ENCODE peak calls at places on chromosomes 11 and 22, in seven cellular contexts. One of them, this sample, is unnamed.

GRCh38 chr11:35583126-35583525 is 35.1 kb upstream of the FJX1 start:
- ATAC-seq in upper lobe of right lung: no peak
- ATAC-seq in activated CD4-positive, alpha-beta T cell treated with anti-CD3 and anti-CD28 coated beads for 36 hours: no peak
- ATAC-seq in activated T-helper 17 cell treated with anti-CD3 and anti-CD28 coated beads, Interleukin-2, amount 50 U/mL, for 72 hours: no peak
- ATAC-seq in stimulated activated naive CD8-positive, alpha-beta T cell treated with anti-CD3 and anti-CD28 coated beads, Interleukin-15, Interleukin-2, amounts not matched to agents 100 U/mL and 50 U/mL, for 24 hours: no peak
- ATAC-seq in PC-3: peak
- ATAC-seq in pancreas: no peak
- ATAC-seq in this sample: no peak

GRCh38 chr11:119365071-119365591 is 16.4 kb downstream of the USP2 start:
- ATAC-seq in activated CD4-positive, alpha-beta T cell treated with anti-CD3 and anti-CD28 coated beads for 36 hours: no peak
- ATAC-seq in upper lobe of right lung: no peak
- ATAC-seq in activated T-helper 17 cell treated with anti-CD3 and anti-CD28 coated beads, Interleukin-2, amount 50 U/mL, for 72 hours: no peak
- ATAC-seq in pancreas: no peak
- ATAC-seq in PC-3: no peak
- ATAC-seq in stimulated activated naive CD8-positive, alpha-beta T cell treated with anti-CD3 and anti-CD28 coated beads, Interleukin-15, Interleukin-2, amounts not matched to agents 100 U/mL and 50 U/mL, for 24 hours: no peak
- ATAC-seq in this sample: no peak

GRCh38 chr22:40076702-40077645 is 82.2 kb downstream of the FAM83F start:
- ATAC-seq in stimulated activated naive CD8-positive, alpha-beta T cell treated with anti-CD3 and anti-CD28 coated beads, Interleukin-15, Interleukin-2, amounts not matched to agents 100 U/mL and 50 U/mL, for 24 hours: peak
- ATAC-seq in activated CD4-positive, alpha-beta T cell treated with anti-CD3 and anti-CD28 coated beads for 36 hours: peak
- ATAC-seq in upper lobe of right lung: peak
- ATAC-seq in activated T-helper 17 cell treated with anti-CD3 and anti-CD28 coated beads, Interleukin-2, amount 50 U/mL, for 72 hours: peak
- ATAC-seq in PC-3: peak
- ATAC-seq in pancreas: no peak
- ATAC-seq in this sample: no peak

GRCh38 chr11:112625816-112626215 is 335.4 kb upstream of the NCAM1 start:
- ATAC-seq in PC-3: no peak
- ATAC-seq in activated T-helper 17 cell treated with anti-CD3 and anti-CD28 coated beads, Interleukin-2, amount 50 U/mL, for 72 hours: no peak
- ATAC-seq in stimulated activated naive CD8-positive, alpha-beta T cell treated with anti-CD3 and anti-CD28 coated beads, Interleukin-15, Interleukin-2, amounts not matched to agents 100 U/mL and 50 U/mL, for 24 hours: no peak
- ATAC-seq in pancreas: no peak
- ATAC-seq in activated CD4-positive, alpha-beta T cell treated with anti-CD3 and anti-CD28 coated beads for 36 hours: no peak
- ATAC-seq in upper lobe of right lung: no peak
- ATAC-seq in this sample: peak

GRCh38 chr11:38594881-38595280 is 1996.8 kb upstream of the RAG2 start:
- ATAC-seq in upper lobe of right lung: no peak
- ATAC-seq in activated CD4-positive, alpha-beta T cell treated with anti-CD3 and anti-CD28 coated beads for 36 hours: no peak
- ATAC-seq in stimulated activated naive CD8-positive, alpha-beta T cell treated with anti-CD3 and anti-CD28 coated beads, Interleukin-15, Interleukin-2, amounts not matched to agents 100 U/mL and 50 U/mL, for 24 hours: no peak
- ATAC-seq in pancreas: no peak
- ATAC-seq in PC-3: no peak
- ATAC-seq in activated T-helper 17 cell treated with anti-CD3 and anti-CD28 coated beads, Interleukin-2, amount 50 U/mL, for 72 hours: no peak
- ATAC-seq in this sample: no peak

GRCh38 chr11:1202154-1202775 is 20.6 kb upstream of the MUC5B start:
- ATAC-seq in PC-3: no peak
- ATAC-seq in pancreas: peak
- ATAC-seq in activated T-helper 17 cell treated with anti-CD3 and anti-CD28 coated beads, Interleukin-2, amount 50 U/mL, for 72 hours: peak
- ATAC-seq in activated CD4-positive, alpha-beta T cell treated with anti-CD3 and anti-CD28 coated beads for 36 hours: peak
- ATAC-seq in upper lobe of right lung: no peak
- ATAC-seq in stimulated activated naive CD8-positive, alpha-beta T cell treated with anti-CD3 and anti-CD28 coated beads, Interleukin-15, Interleukin-2, amounts not matched to agents 100 U/mL and 50 U/mL, for 24 hours: no peak
- ATAC-seq in this sample: no peak

GRCh38 chr11:82845336-82846036 is 54.7 kb downstream of the PRCP start:
- ATAC-seq in pancreas: no peak
- ATAC-seq in stimulated activated naive CD8-positive, alpha-beta T cell treated with anti-CD3 and anti-CD28 coated beads, Interleukin-15, Interleukin-2, amounts not matched to agents 100 U/mL and 50 U/mL, for 24 hours: no peak
- ATAC-seq in upper lobe of right lung: no peak
- ATAC-seq in activated T-helper 17 cell treated with anti-CD3 and anti-CD28 coated beads, Interleukin-2, amount 50 U/mL, for 72 hours: no peak
- ATAC-seq in PC-3: no peak
- ATAC-seq in activated CD4-positive, alpha-beta T cell treated with anti-CD3 and anti-CD28 coated beads for 36 hours: no peak
- ATAC-seq in this sample: no peak

GRCh38 chr11:11280826-11281225 is 72.2 kb downstream of the CSNK2A3 start:
- ATAC-seq in upper lobe of right lung: no peak
- ATAC-seq in activated CD4-positive, alpha-beta T cell treated with anti-CD3 and anti-CD28 coated beads for 36 hours: no peak
- ATAC-seq in activated T-helper 17 cell treated with anti-CD3 and anti-CD28 coated beads, Interleukin-2, amount 50 U/mL, for 72 hours: no peak
- ATAC-seq in stimulated activated naive CD8-positive, alpha-beta T cell treated with anti-CD3 and anti-CD28 coated beads, Interleukin-15, Interleukin-2, amounts not matched to agents 100 U/mL and 50 U/mL, for 24 hours: no peak
- ATAC-seq in pancreas: no peak
- ATAC-seq in PC-3: no peak
- ATAC-seq in this sample: no peak

GRCh38 chr11:132072880-132073213 is 702.4 kb downstream of the NTM start:
- ATAC-seq in stimulated activated naive CD8-positive, alpha-beta T cell treated with anti-CD3 and anti-CD28 coated beads, Interleukin-15, Interleukin-2, amounts not matched to agents 100 U/mL and 50 U/mL, for 24 hours: no peak
- ATAC-seq in activated T-helper 17 cell treated with anti-CD3 and anti-CD28 coated beads, Interleukin-2, amount 50 U/mL, for 72 hours: no peak
- ATAC-seq in PC-3: no peak
- ATAC-seq in activated CD4-positive, alpha-beta T cell treated with anti-CD3 and anti-CD28 coated beads for 36 hours: no peak
- ATAC-seq in upper lobe of right lung: no peak
- ATAC-seq in pancreas: no peak
- ATAC-seq in this sample: no peak

GRCh38 chr22:35311551-35311999 is 11.9 kb downstream of the TOM1 start:
- ATAC-seq in activated CD4-positive, alpha-beta T cell treated with anti-CD3 and anti-CD28 coated beads for 36 hours: no peak
- ATAC-seq in stimulated activated naive CD8-positive, alpha-beta T cell treated with anti-CD3 and anti-CD28 coated beads, Interleukin-15, Interleukin-2, amounts not matched to agents 100 U/mL and 50 U/mL, for 24 hours: no peak
- ATAC-seq in pancreas: no peak
- ATAC-seq in PC-3: no peak
- ATAC-seq in upper lobe of right lung: no peak
- ATAC-seq in activated T-helper 17 cell treated with anti-CD3 and anti-CD28 coated beads, Interleukin-2, amount 50 U/mL, for 72 hours: no peak
- ATAC-seq in this sample: no peak

This sample was measured in esophagus mucosa.